ENCODE peak calls at places on chromosomes 11 and 22, in five cellular contexts. S is activated T-cell treated with anti-CD3 and anti-CD28 coated beads for 24 hours, J is ELF-1, K is HCT116, Q is posterior vena cava. D is an unnamed sample.

GRCh38 chr11:119120639-119121007 is 757 bp upstream of the HINFP start:
- DNase-seq in S (no peak), Q (no peak), K (no peak), J (no peak), D (no peak)

GRCh38 chr22:37021710-37022482 is 2.4 kb downstream of the MPST start:
- DNase-seq in K (peak), S (peak), Q (no peak), J (no peak), D (peak)

GRCh38 chr22:47062126-47062525 is 299.7 kb downstream of the TBC1D22A start:
- DNase-seq in S (no peak), J (no peak), Q (no peak), K (no peak), D (no peak)

GRCh38 chr11:67438121-67438902 is 830 bp upstream of the PTPRCAP start:
- DNase-seq in Q (peak), K (no peak), S (peak), J (peak), D (peak)

GRCh38 chr11:114260483-114260882 is 35.7 kb upstream of the NNMT start:
- DNase-seq in K (no peak), Q (peak), S (no peak), J (no peak), D (no peak)

GRCh38 chr11:109059402-109059801 is 362.6 kb upstream of the C11orf87 start:
- DNase-seq in J (no peak), Q (no peak), K (no peak), S (no peak), D (no peak)

GRCh38 chr22:45090364-45090960 is 73.3 kb upstream of the NUP50 start:
- DNase-seq in Q (no peak), J (peak), S (no peak), K (no peak), D (no peak)

GRCh38 chr22:17703811-17704210 is 65.3 kb downstream of the BCL2L13 start:
- DNase-seq in J (no peak), Q (no peak), K (no peak), S (no peak), D (no peak)

GRCh38 chr22:44692662-44693007 is 9.4 kb upstream of the PRR5 start:
- DNase-seq in S (no peak), Q (no peak), J (no peak), K (no peak), D (no peak)

GRCh38 chr11:88353386-88353785 is 15.8 kb upstream of the CTSC start:
- DNase-seq in S (no peak), Q (no peak), J (no peak), K (no peak), D (no peak)

GRCh38 chr11:1387961-1388762 is 1.6 kb upstream of the BRSK2 start:
- DNase-seq in K (no peak), J (no peak), S (no peak), Q (no peak), D (no peak)

GRCh38 chr11:61777234-61778090 is 14.9 kb downstream of the TMEM258 start:
- DNase-seq in K (no peak), S (peak), J (peak), Q (no peak), D (peak)

GRCh38 chr11:67033661-67034166 is 10.8 kb downstream of the SYT12 start:
- DNase-seq in Q (no peak), S (no peak), K (no peak), J (no peak), D (no peak)

GRCh38 chr11:68461284-68461861 is 821 bp downstream of the PPP6R3 start:
- DNase-seq in Q (no peak), K (no peak), S (no peak), J (peak), D (no peak)

GRCh38 chr11:133506551-133507094 is 25.7 kb downstream of the OPCML start:
- DNase-seq in J (no peak), S (no peak), K (no peak), Q (no peak), D (no peak)

GRCh38 chr11:127962416-127962815 is 624.9 kb downstream of the ETS1 start:
- DNase-seq in J (no peak), Q (no peak), K (no peak), S (no peak), D (no peak)

GRCh38 chr11:102226702-102227101 is 90.6 kb upstream of the BIRC3 start:
- DNase-seq in J (no peak), S (no peak), Q (no peak), K (no peak), D (no peak)

GRCh38 chr11:59582006-59582405 is 33.6 kb downstream of the OSBP start:
- DNase-seq in S (no peak), K (no peak), J (no peak), Q (no peak), D (no peak)

GRCh38 chr22:37492428-37493344 is 6.5 kb upstream of the MFNG start:
- DNase-seq in Q (no peak), S (peak), K (no peak), J (peak), D (peak)

GRCh38 chr22:17888855-17889254 is 114.6 kb upstream of the BID start:
- DNase-seq in Q (no peak), K (no peak), S (no peak), J (peak), D (no peak)

GRCh38 chr22:37931893-37932389 is 21.5 kb downstream of the C22orf23 start:
- DNase-seq in Q (no peak), K (no peak), S (no peak), J (no peak), D (no peak)

GRCh38 chr11:88424881-88425280 is 87.3 kb upstream of the CTSC start:
- DNase-seq in J (no peak), K (no peak), Q (no peak), S (no peak), D (no peak)

GRCh38 chr11:121661796-121662508 is 209.2 kb upstream of the SORL1-AS1 start:
- DNase-seq in J (no peak), S (no peak), K (no peak), Q (no peak), D (no peak)

GRCh38 chr11:61168858-61169257 is 7.6 kb upstream of the VPS37C start:
- DNase-seq in S (no peak), J (no peak), Q (no peak), K (no peak), D (no peak)

GRCh38 chr22:38347181-38347943 is 30.1 kb upstream of the CSNK1E start:
- DNase-seq in K (no peak), S (no peak), J (no peak), Q (peak), D (no peak)

GRCh38 chr11:44870615-44871176 is 80.0 kb downstream of the TP53I11 start:
- DNase-seq in S (no peak), Q (no peak), J (no peak), K (no peak), D (no peak)

GRCh38 chr22:41290262-41291221 is 4.6 kb upstream of the RANGAP1 start:
- DNase-seq in S (no peak), K (no peak), J (peak), Q (no peak), D (no peak)

GRCh38 chr11:66032962-66033735 is 6.9 kb upstream of the CATSPER1 start:
- DNase-seq in K (no peak), J (no peak), Q (no peak), S (no peak), D (no peak)

GRCh38 chr11:69645801-69646492 is 5.0 kb downstream of the CCND1 start:
- DNase-seq in Q (peak), K (no peak), J (peak), S (no peak), D (no peak)

GRCh38 chr11:82731691-82732277 is 1.9 kb downstream of the FAM181B start:
- DNase-seq in S (no peak), Q (no peak), K (no peak), J (peak), D (no peak)

GRCh38 chr22:45212992-45213751 is 27.5 kb downstream of the KIAA0930 start:
- DNase-seq in J (peak), Q (peak), S (no peak), K (no peak), D (no peak)

GRCh38 chr11:106482920-106483761 is 405.7 kb downstream of the AASDHPPT start:
- DNase-seq in J (no peak), K (no peak), Q (no peak), S (no peak), D (no peak)

GRCh38 chr22:24430431-24431308 is 3.3 kb downstream of the ADORA2A start:
- DNase-seq in K (no peak), J (no peak), S (no peak), Q (peak), D (no peak)

GRCh38 chr22:19178065-19178658 is 374 bp downstream of the SLC25A1 start:
- DNase-seq in S (peak), J (peak), K (no peak), Q (no peak), D (no peak)